ENCODE peak calls at places on chromosomes 16 and 17, in ten cellular contexts. D is T follicular helper cell; F is GM12864; R is stimulated activated CD4-positive, alpha-beta T cell treated with anti-CD3 and anti-CD28 coated beads, Interleukin-15, amount 100 ng/mL, for 1 hour; E is NCI-H774; I is NAMALWA; L is stimulated activated CD8-positive, alpha-beta memory T cell treated with anti-CD3 and anti-CD28 coated beads, Interleukin-4, amount 100 ng/mL, for 24 hours; Z is SHP77; Q is neural crest cell; G is fibroblast of lung. Y is an unnamed sample.
A peak's percentile ranks its signal among the peaks of the same experiment; 100 is the strongest.

GRCh38 chr17:3770471-3770870 is 30.5 kb downstream of the ITGAE start:
- DNase-seq in D (no peak), F (no peak), R (no peak), E (no peak), I (peak; percentile 20), L (peak; percentile 43), Z (no peak), Q (no peak), G (no peak), Y (no peak)

GRCh38 chr16:2970563-2970962 is 1.4 kb downstream of the PAQR4 start:
- DNase-seq in D (no peak), F (no peak), R (no peak), E (no peak), I (no peak), L (no peak), Z (no peak), Q (no peak), G (no peak), Y (no peak)

GRCh38 chr16:66519482-66519881 is 30.4 kb downstream of the TK2 start:
- DNase-seq in D (no peak), F (no peak), R (no peak), E (no peak), I (no peak), L (no peak), Z (no peak), Q (no peak), G (no peak), Y (no peak)

GRCh38 chr17:28101919-28102318 is 59.4 kb downstream of the NLK start:
- DNase-seq in D (no peak), F (no peak), R (no peak), E (no peak), I (no peak), L (no peak), Z (no peak), Q (no peak), G (no peak), Y (no peak)

GRCh38 chr17:7177210-7177953 is 1.8 kb downstream of the ASGR1 start:
- DNase-seq in D (peak; percentile 55), F (no peak), R (peak; percentile 40), E (peak; percentile 7), I (peak; percentile 59), L (peak; percentile 41), Z (peak; percentile 81), Q (peak; percentile 86), G (peak; percentile 61), Y (peak; percentile 69)

GRCh38 chr17:30590086-30590485 is 112.9 kb downstream of the GOSR1 start:
- DNase-seq in D (no peak), F (no peak), R (no peak), E (no peak), I (no peak), L (no peak), Z (no peak), Q (no peak), G (peak; percentile 32), Y (no peak)

GRCh38 chr17:33948299-33948698 is 306.8 kb upstream of the CCL2 start:
- DNase-seq in D (no peak), F (no peak), R (no peak), E (no peak), I (no peak), L (no peak), Z (no peak), Q (no peak), G (no peak), Y (no peak)

GRCh38 chr17:59840908-59841666 is 51.7 kb downstream of the TUBD1 start:
- DNase-seq in D (no peak), F (no peak), R (no peak), E (no peak), I (no peak), L (no peak), Z (no peak), Q (no peak), G (peak; percentile 39), Y (no peak)

GRCh38 chr16:79593754-79594153 is 6.8 kb downstream of the MAF start:
- DNase-seq in D (no peak), F (no peak), R (no peak), E (no peak), I (no peak), L (no peak), Z (no peak), Q (no peak), G (no peak), Y (no peak)

GRCh38 chr16:80433617-80434016 is 107.2 kb upstream of the DYNLRB2 start:
- DNase-seq in D (no peak), F (no peak), R (no peak), E (no peak), I (no peak), L (no peak), Z (no peak), Q (no peak), G (peak; percentile 3), Y (no peak)

GRCh38 chr17:82301916-82302497 is 15.4 kb downstream of the CD7 start:
- DNase-seq in D (no peak), F (no peak), R (no peak), E (no peak), I (no peak), L (no peak), Z (no peak), Q (no peak), G (no peak), Y (no peak)

GRCh38 chr17:43908111-43908721 is 880 bp upstream of the MPP2 start:
- DNase-seq in D (peak; percentile 35), F (no peak), R (peak; percentile 41), E (peak; percentile 34), I (peak; percentile 65), L (peak; percentile 30), Z (peak; percentile 59), Q (peak; percentile 59), G (peak; percentile 65), Y (no peak)

Y was measured in 8988T.